ENCODE peak calls at places on chromosome 19, in ten cellular contexts. One of them, this sample, is unnamed.

GRCh38 chr19:3670796-3671679 is 29.2 kb downstream of the PIP5K1C start:
- DNase-seq in uterus: peak
- DNase-seq in HL-60: no peak
- DNase-seq in right lobe of liver: peak
- DNase-seq in lower leg skin: peak
- DNase-seq in BE2C: no peak
- DNase-seq in effector memory CD4-positive, alpha-beta T cell: no peak
- DNase-seq in LHCN-M2: no peak
- DNase-seq in fibroblast of lung: peak
- DNase-seq in NCI-H1048: no peak
- DNase-seq in this sample: no peak

GRCh38 chr19:47430041-47430802 is 10.9 kb upstream of the MEIS3 start:
- DNase-seq in uterus: no peak
- DNase-seq in HL-60: no peak
- DNase-seq in right lobe of liver: peak
- DNase-seq in lower leg skin: no peak
- DNase-seq in BE2C: no peak
- DNase-seq in effector memory CD4-positive, alpha-beta T cell: no peak
- DNase-seq in LHCN-M2: no peak
- DNase-seq in fibroblast of lung: peak
- DNase-seq in NCI-H1048: no peak
- DNase-seq in this sample: peak

GRCh38 chr19:45901432-45901903 is 945 bp downstream of the MYPOP start:
- DNase-seq in uterus: peak
- DNase-seq in HL-60: peak
- DNase-seq in right lobe of liver: peak
- DNase-seq in lower leg skin: peak
- DNase-seq in BE2C: peak
- DNase-seq in effector memory CD4-positive, alpha-beta T cell: peak
- DNase-seq in LHCN-M2: no peak
- DNase-seq in fibroblast of lung: peak
- DNase-seq in NCI-H1048: no peak
- DNase-seq in this sample: no peak

GRCh38 chr19:54684537-54684936 is 21.8 kb downstream of the LILRB4 start:
- DNase-seq in uterus: no peak
- DNase-seq in HL-60: peak
- DNase-seq in right lobe of liver: no peak
- DNase-seq in lower leg skin: no peak
- DNase-seq in BE2C: no peak
- DNase-seq in effector memory CD4-positive, alpha-beta T cell: no peak
- DNase-seq in LHCN-M2: peak
- DNase-seq in fibroblast of lung: no peak
- DNase-seq in NCI-H1048: no peak
- DNase-seq in this sample: peak

GRCh38 chr19:5147971-5148793 is 179.3 kb downstream of the KDM4B start:
- DNase-seq in uterus: peak
- DNase-seq in HL-60: no peak
- DNase-seq in right lobe of liver: peak
- DNase-seq in lower leg skin: no peak
- DNase-seq in BE2C: no peak
- DNase-seq in effector memory CD4-positive, alpha-beta T cell: no peak
- DNase-seq in LHCN-M2: no peak
- DNase-seq in fibroblast of lung: no peak
- DNase-seq in NCI-H1048: no peak
- DNase-seq in this sample: no peak

GRCh38 chr19:31352782-31353651 is 3.8 kb upstream of the TSHZ3 start:
- DNase-seq in uterus: no peak
- DNase-seq in HL-60: no peak
- DNase-seq in right lobe of liver: no peak
- DNase-seq in lower leg skin: no peak
- DNase-seq in BE2C: no peak
- DNase-seq in effector memory CD4-positive, alpha-beta T cell: no peak
- DNase-seq in LHCN-M2: peak
- DNase-seq in fibroblast of lung: peak
- DNase-seq in NCI-H1048: no peak
- DNase-seq in this sample: no peak

GRCh38 chr19:11005521-11005920 is 44.7 kb downstream of the SMARCA4 start:
- DNase-seq in uterus: no peak
- DNase-seq in HL-60: no peak
- DNase-seq in right lobe of liver: no peak
- DNase-seq in lower leg skin: no peak
- DNase-seq in BE2C: no peak
- DNase-seq in effector memory CD4-positive, alpha-beta T cell: no peak
- DNase-seq in LHCN-M2: no peak
- DNase-seq in fibroblast of lung: no peak
- DNase-seq in NCI-H1048: no peak
- DNase-seq in this sample: no peak

GRCh38 chr19:17555929-17556813 is 722 bp downstream of the COLGALT1 start:
- DNase-seq in uterus: peak
- DNase-seq in HL-60: no peak
- DNase-seq in right lobe of liver: peak
- DNase-seq in lower leg skin: peak
- DNase-seq in BE2C: peak
- DNase-seq in effector memory CD4-positive, alpha-beta T cell: no peak
- DNase-seq in LHCN-M2: peak
- DNase-seq in fibroblast of lung: peak
- DNase-seq in NCI-H1048: no peak
- DNase-seq in this sample: peak

GRCh38 chr19:42140125-42140754 is 8.0 kb upstream of the POU2F2 start:
- DNase-seq in uterus: no peak
- DNase-seq in HL-60: peak
- DNase-seq in right lobe of liver: peak
- DNase-seq in lower leg skin: no peak
- DNase-seq in BE2C: no peak
- DNase-seq in effector memory CD4-positive, alpha-beta T cell: no peak
- DNase-seq in LHCN-M2: peak
- DNase-seq in fibroblast of lung: peak
- DNase-seq in NCI-H1048: no peak
- DNase-seq in this sample: peak